ENCODE peak calls at places on chromosomes 6 and 20, in six cellular contexts. One of them, this sample, is unnamed.

GRCh38 chr20:38763616-38764015 is 15.4 kb downstream of the ACTR5 start:
- DNase-seq in GM20000: no peak
- DNase-seq in dermis microvascular lymphatic vessel endothelial cell: no peak
- DNase-seq in heart left ventricle: no peak
- DNase-seq in fibroblast of the conjunctiva: no peak
- DNase-seq in fibroblast of mammary gland: no peak
- DNase-seq in this sample: no peak

GRCh38 chr6:169140986-169141495 is 112.6 kb downstream of the THBS2 start:
- DNase-seq in GM20000: no peak
- DNase-seq in fibroblast of mammary gland: no peak
- DNase-seq in fibroblast of the conjunctiva: no peak
- DNase-seq in dermis microvascular lymphatic vessel endothelial cell: no peak
- DNase-seq in heart left ventricle: no peak
- DNase-seq in this sample: no peak

GRCh38 chr6:53634184-53634631 is 31.3 kb downstream of the KLHL31 start:
- DNase-seq in fibroblast of the conjunctiva: no peak
- DNase-seq in heart left ventricle: no peak
- DNase-seq in dermis microvascular lymphatic vessel endothelial cell: no peak
- DNase-seq in GM20000: no peak
- DNase-seq in fibroblast of mammary gland: no peak
- DNase-seq in this sample: no peak

GRCh38 chr20:56554869-56555268 is 21.8 kb downstream of the FAM209B start:
- DNase-seq in heart left ventricle: peak
- DNase-seq in GM20000: peak
- DNase-seq in fibroblast of mammary gland: peak
- DNase-seq in dermis microvascular lymphatic vessel endothelial cell: peak
- DNase-seq in fibroblast of the conjunctiva: peak
- DNase-seq in this sample: peak

GRCh38 chr6:156839591-156840001 is 62.4 kb downstream of the ARID1B start:
- DNase-seq in fibroblast of the conjunctiva: no peak
- DNase-seq in heart left ventricle: peak
- DNase-seq in GM20000: no peak
- DNase-seq in dermis microvascular lymphatic vessel endothelial cell: no peak
- DNase-seq in fibroblast of mammary gland: peak
- DNase-seq in this sample: peak

GRCh38 chr20:62741191-62741676 is 32.6 kb downstream of the NTSR1 start:
- DNase-seq in dermis microvascular lymphatic vessel endothelial cell: peak
- DNase-seq in GM20000: no peak
- DNase-seq in fibroblast of the conjunctiva: no peak
- DNase-seq in fibroblast of mammary gland: no peak
- DNase-seq in heart left ventricle: no peak
- DNase-seq in this sample: peak

GRCh38 chr20:33169176-33169794 is 1.3 kb downstream of the BPIFA2 start:
- DNase-seq in fibroblast of the conjunctiva: no peak
- DNase-seq in GM20000: no peak
- DNase-seq in heart left ventricle: no peak
- DNase-seq in dermis microvascular lymphatic vessel endothelial cell: no peak
- DNase-seq in fibroblast of mammary gland: peak
- DNase-seq in this sample: no peak

GRCh38 chr6:105985816-105986632 is 100.1 kb upstream of the PRDM1 start:
- DNase-seq in fibroblast of mammary gland: no peak
- DNase-seq in dermis microvascular lymphatic vessel endothelial cell: no peak
- DNase-seq in heart left ventricle: no peak
- DNase-seq in fibroblast of the conjunctiva: no peak
- DNase-seq in GM20000: no peak
- DNase-seq in this sample: no peak

GRCh38 chr6:28789553-28790083 is 134.2 kb downstream of the TRIM27 start:
- DNase-seq in GM20000: peak
- DNase-seq in fibroblast of mammary gland: peak
- DNase-seq in fibroblast of the conjunctiva: no peak
- DNase-seq in dermis microvascular lymphatic vessel endothelial cell: peak
- DNase-seq in heart left ventricle: no peak
- DNase-seq in this sample: peak

GRCh38 chr6:56235245-56235644 is 12.1 kb downstream of the COL21A1 start:
- DNase-seq in heart left ventricle: no peak
- DNase-seq in dermis microvascular lymphatic vessel endothelial cell: peak
- DNase-seq in fibroblast of the conjunctiva: no peak
- DNase-seq in fibroblast of mammary gland: peak
- DNase-seq in GM20000: no peak
- DNase-seq in this sample: peak

GRCh38 chr20:62367483-62368302 is 581 bp upstream of the LAMA5 start:
- DNase-seq in fibroblast of mammary gland: no peak
- DNase-seq in fibroblast of the conjunctiva: no peak
- DNase-seq in GM20000: peak
- DNase-seq in dermis microvascular lymphatic vessel endothelial cell: no peak
- DNase-seq in heart left ventricle: peak
- DNase-seq in this sample: no peak

This sample was measured in endothelial cell of umbilical vein.